ENCODE peak calls at places on chromosome 20, in six cellular contexts. G, N, S, R, W and Y are unnamed samples.
A peak's percentile ranks its signal among the peaks of the same experiment; 100 is the strongest.

GRCh38 chr20:46419882-46420281 is 13.5 kb upstream of the ELMO2 start:
- DNase-seq in S (no peak), R (no peak), G (no peak), W (no peak), N (no peak), Y (no peak)

GRCh38 chr20:24995741-24996448 is 3.3 kb upstream of the APMAP start:
- DNase-seq in N (no peak), W (peak; percentile 43), S (no peak), G (no peak), R (peak; percentile 16), Y (peak; percentile 42)

GRCh38 chr20:31569163-31570020 is 35.7 kb upstream of the ID1 start:
- DNase-seq in W (peak; percentile 80), N (peak; percentile 84), S (peak; percentile 33), R (peak; percentile 74), G (no peak), Y (peak; percentile 78)

GRCh38 chr20:37755665-37756064 is 61.8 kb downstream of the CTNNBL1 start:
- DNase-seq in N (no peak), G (no peak), W (peak; percentile 4), R (no peak), S (no peak), Y (peak; percentile 11)

GRCh38 chr20:19453781-19454310 is 241.4 kb downstream of the SLC24A3 start:
- DNase-seq in N (no peak), R (no peak), W (no peak), S (no peak), G (no peak), Y (no peak)

GRCh38 chr20:14622796-14623195 is 285.4 kb upstream of the FLRT3 start:
- DNase-seq in N (no peak), G (peak; percentile 34), R (no peak), S (peak; percentile 85), W (peak; percentile 72), Y (no peak)

GRCh38 chr20:61317966-61318520 is 66.0 kb downstream of the CDH4 start:
- DNase-seq in R (no peak), S (no peak), N (no peak), G (no peak), W (no peak), Y (no peak)

GRCh38 chr20:49885558-49886332 is 29.6 kb downstream of the SPATA2 start:
- DNase-seq in W (no peak), R (no peak), G (no peak), N (no peak), S (no peak), Y (no peak)

GRCh38 chr20:64044484-64045247 is 4.8 kb downstream of the SOX18 start:
- DNase-seq in W (peak; percentile 84), S (peak; percentile 60), R (no peak), N (no peak), G (peak; percentile 52), Y (peak; percentile 85)

GRCh38 chr20:13953227-13953626 is 37.2 kb downstream of the SEL1L2 start:
- DNase-seq in S (no peak), W (no peak), R (no peak), G (no peak), N (no peak), Y (no peak)

GRCh38 chr20:47907031-47907670 is 121.9 kb upstream of the SULF2 start:
- DNase-seq in G (no peak), S (no peak), W (no peak), N (no peak), R (no peak), Y (no peak)

GRCh38 chr20:4808872-4809271 is 87.2 kb downstream of the PRND start:
- DNase-seq in N (no peak), S (no peak), R (no peak), W (peak; percentile 50), G (no peak), Y (no peak)
- H3K27ac ChIP-seq in N (no peak overlapping the region), S (no peak overlapping the region), R (no peak overlapping the region), W (no peak overlapping the region), G (no peak overlapping the region), Y (no peak overlapping the region)

DNA sequence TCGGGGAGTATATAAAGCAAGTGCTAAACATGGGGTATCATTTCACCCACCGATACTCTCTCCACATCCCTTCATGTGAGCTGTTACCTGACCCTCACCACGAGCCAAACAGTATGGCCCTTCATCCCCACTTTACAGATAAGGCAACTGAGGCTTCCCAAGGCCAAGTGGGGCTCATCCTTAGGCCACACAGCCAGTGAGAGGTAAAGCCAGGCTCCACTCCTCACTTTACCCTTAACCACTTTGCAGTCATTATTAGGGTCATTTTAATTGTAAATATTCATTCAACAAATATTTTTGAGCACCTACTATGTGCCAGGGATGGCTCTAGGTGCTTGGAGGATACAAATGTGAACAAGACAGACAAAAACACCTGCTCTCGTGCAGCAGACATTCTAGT is 7.0 kb downstream of the SIRPA start:
- DNase-seq in S (no peak), W (no peak), R (no peak), G (no peak), N (no peak), Y (no peak)
- H3K4me1 ChIP-seq in S (peaks cover 19% of the 10 kb centered on the region), W (peaks cover 34% of the 10 kb centered on the region), R (no peaks in the 10 kb centered on the region), G (peaks cover 20% of the 10 kb centered on the region), N (no peaks in the 10 kb centered on the region), Y (no peaks in the 10 kb centered on the region)

GRCh38 chr20:44583179-44583578 is 800 bp downstream of the PKIG start:
- DNase-seq in R (no peak), S (no peak), G (no peak), N (no peak), W (peak; percentile 33), Y (peak; percentile 38)
- H3K4me3 ChIP-seq in R (no peak overlapping the region), S (no peak overlapping the region), G (no peak overlapping the region), N (peak overlapping the region; percentile 67), W (peak overlapping the region; percentile 82), Y (peak overlapping the region; percentile 21)

GRCh38 chr20:53845980-53846379 is 224.4 kb downstream of the BCAS1 start:
- DNase-seq in R (no peak), G (no peak), N (no peak), W (no peak), S (no peak), Y (no peak)
- H3K27ac ChIP-seq in R (no peak overlapping the region), G (peak overlapping the region; percentile 54), N (no peak overlapping the region), W (no peak overlapping the region), S (no peak overlapping the region), Y (no peak overlapping the region)

GRCh38 chr20:45338121-45339030 is 9.8 kb downstream of the SDC4 start:
- DNase-seq in S (no peak), W (peak; percentile 54), R (no peak), G (no peak), N (no peak), Y (no peak)

GRCh38 chr20:45339799-45340198 is 8.4 kb downstream of the SDC4 start:
- DNase-seq in R (no peak), G (no peak), S (no peak), W (no peak), N (no peak), Y (no peak)

GRCh38 chr20:45336530-45337366 is 11.5 kb downstream of the SDC4 start:
- DNase-seq in S (peak; percentile 98), N (peak; percentile 86), G (peak; percentile 73), W (peak; percentile 99), R (peak; percentile 71), Y (no peak)

GRCh38 chr20:45339084-45339483 is 9.1 kb downstream of the SDC4 start:
- DNase-seq in S (peak; percentile 85), N (no peak), G (no peak), R (peak; percentile 65), W (no peak), Y (no peak)

DNA sequence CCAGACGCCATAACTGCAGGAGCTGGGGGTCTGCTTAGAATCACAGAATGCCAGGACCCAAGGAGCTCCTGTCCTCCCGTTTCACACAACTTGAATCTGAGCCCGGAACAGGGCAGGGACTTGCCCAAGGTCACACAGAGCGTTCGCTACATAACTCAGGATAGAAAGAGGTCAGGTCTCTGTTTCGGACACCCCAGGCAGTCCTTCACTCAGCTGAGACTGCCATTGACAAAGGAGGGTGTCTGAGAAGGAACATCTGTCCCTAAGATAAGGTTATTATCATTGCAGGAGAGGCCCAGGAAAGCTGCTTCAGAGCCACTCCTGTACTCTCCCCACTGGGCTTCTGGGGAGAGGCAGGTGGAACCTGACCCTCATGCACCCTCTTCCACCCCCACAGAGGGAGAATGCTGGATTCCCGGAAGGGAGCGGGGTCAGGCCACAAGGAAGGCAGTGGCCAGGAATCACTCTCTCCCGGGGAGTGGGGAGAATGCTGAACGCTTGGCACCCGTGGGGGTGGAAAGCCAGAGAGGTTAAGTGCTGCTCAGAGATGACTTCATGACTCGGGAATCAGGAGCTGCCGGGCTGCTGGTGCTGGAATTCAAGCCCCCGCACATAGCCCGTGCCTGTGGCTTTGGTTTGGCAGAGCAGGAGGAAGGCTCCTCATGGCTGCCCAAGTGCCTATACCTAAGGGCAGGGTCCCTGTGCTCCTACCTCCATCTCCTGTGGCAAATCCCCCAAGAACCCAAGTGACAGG is 10.7 kb downstream of the SDC4 start:
- DNase-seq in S (peak; percentile 81), W (peak; percentile 97), G (no peak), R (peak; percentile 54), N (peak; percentile 90), Y (peak; percentile 89)
- H3K4me1 ChIP-seq in S (peaks cover 71% of the 10 kb centered on the region), W (peaks cover 69% of the 10 kb centered on the region), G (peaks cover 75% of the 10 kb centered on the region), R (peaks cover 45% of the 10 kb centered on the region), N (no peaks in the 10 kb centered on the region), Y (peaks cover 56% of the 10 kb centered on the region)

GRCh38 chr20:23417861-23418260 is 3.4 kb downstream of the NAPB start:
- DNase-seq in N (no peak), W (no peak), R (no peak), G (no peak), S (no peak), Y (no peak)
- H3K4me3 ChIP-seq in N (no peak overlapping the region), W (no peak overlapping the region), R (no peak overlapping the region), G (no peak overlapping the region), S (no peak overlapping the region), Y (no peak overlapping the region)

GRCh38 chr20:21181028-21181427 is 55.1 kb downstream of the KIZ start:
- DNase-seq in R (no peak), W (no peak), S (no peak), G (no peak), N (no peak), Y (no peak)

GRCh38 chr20:21184810-21185209 is 58.9 kb downstream of the KIZ start:
- DNase-seq in S (peak; percentile 64), R (no peak), G (no peak), W (peak; percentile 24), N (no peak), Y (no peak)

GRCh38 chr20:21183722-21184121 is 57.8 kb downstream of the KIZ start:
- DNase-seq in S (no peak), G (no peak), R (no peak), N (no peak), W (peak; percentile 67), Y (no peak)

GRCh38 chr20:21180248-21180647 is 54.4 kb downstream of the KIZ start:
- DNase-seq in N (no peak), S (no peak), R (no peak), W (no peak), G (no peak), Y (no peak)

GRCh38 chr20:21182832-21183563 is 57.1 kb downstream of the KIZ start:
- DNase-seq in S (peak; percentile 72), R (peak; percentile 21), W (peak; percentile 94), G (no peak), N (no peak), Y (peak; percentile 72)
- H3K27ac ChIP-seq in S (no peak overlapping the region), R (no peak overlapping the region), W (peak overlapping the region; percentile 96), G (peak overlapping the region; percentile 16), N (peak overlapping the region; percentile 40), Y (peak overlapping the region; percentile 36)